ENCODE peak calls at places on chromosomes 16 and 17, in ten cellular contexts. C, N, L, W, U, M, V, H, I and B are unnamed samples.

GRCh38 chr17:50288306-50288705 is 14.0 kb downstream of the TMEM92 start:
- DNase-seq in V (no peak), U (no peak), I (no peak), H (no peak), C (no peak), N (no peak), M (no peak), L (no peak), W (no peak), B (no peak)

GRCh38 chr16:53035176-53035942 is 17.3 kb downstream of the CHD9NB start:
- DNase-seq in V (no peak), L (no peak), U (no peak), N (no peak), M (no peak), H (no peak), C (no peak), W (no peak), I (no peak), B (no peak)

GRCh38 chr17:74898376-74898946 is 5.0 kb upstream of the FADS6 start:
- DNase-seq in V (no peak), L (no peak), U (no peak), I (no peak), W (no peak), M (no peak), N (no peak), H (no peak), C (no peak), B (no peak)

GRCh38 chr16:30152517-30152916 is 29.5 kb upstream of the MAPK3 start:
- DNase-seq in W (no peak), V (no peak), L (no peak), C (no peak), M (no peak), H (no peak), N (no peak), I (no peak), U (no peak), B (no peak)

GRCh38 chr17:13921841-13922776 is 147.2 kb upstream of the COX10 start:
- DNase-seq in N (no peak), I (no peak), W (no peak), V (no peak), H (no peak), L (no peak), U (no peak), C (no peak), M (no peak), B (no peak)

GRCh38 chr17:75270966-75271232 is at the start of gene MIF4GD:
- DNase-seq in H (no peak), N (no peak), U (no peak), W (no peak), C (no peak), M (no peak), I (no peak), V (no peak), L (no peak), B (peak; percentile 38)

GRCh38 chr17:39231587-39232551 is 6.1 kb upstream of the STAC2 start:
- DNase-seq in H (peak; percentile 40), W (peak; percentile 56), I (no peak), L (peak; percentile 67), V (peak; percentile 71), C (no peak), N (peak; percentile 56), M (no peak), U (no peak), B (no peak)

GRCh38 chr17:78281249-78281865 is 49.9 kb downstream of the TMEM235 start:
- DNase-seq in C (peak; percentile 49), L (no peak), V (no peak), N (no peak), W (no peak), I (no peak), M (no peak), H (no peak), U (no peak), B (no peak)

GRCh38 chr17:75131278-75132017 is at the start of gene NT5C:
- DNase-seq in N (no peak), V (peak; percentile 80), H (peak; percentile 84), U (peak; percentile 34), W (peak; percentile 85), I (peak; percentile 82), L (peak; percentile 66), C (peak; percentile 84), M (peak; percentile 68), B (peak; percentile 65)

GRCh38 chr17:77366206-77366557 is 225.4 kb downstream of the SEC14L1 start:
- DNase-seq in L (no peak), N (no peak), V (no peak), H (no peak), U (no peak), C (no peak), M (no peak), W (no peak), I (no peak), B (no peak)

GRCh38 chr16:25264599-25264998 is 7.0 kb upstream of the ZKSCAN2 start:
- DNase-seq in H (peak; percentile 45), L (no peak), I (no peak), U (no peak), C (no peak), N (no peak), W (peak; percentile 31), M (no peak), V (no peak), B (no peak)

GRCh38 chr16:88468289-88469129 is 15.4 kb downstream of the ZFPM1 start:
- DNase-seq in L (no peak), C (no peak), H (peak; percentile 88), M (peak; percentile 76), I (peak; percentile 82), N (no peak), V (peak; percentile 48), W (peak; percentile 47), U (no peak), B (no peak)

GRCh38 chr17:60102632-60103047 is 23.9 kb upstream of the HEATR6 start:
- DNase-seq in L (peak; percentile 19), I (no peak), M (no peak), V (no peak), C (peak; percentile 61), U (no peak), W (no peak), H (peak; percentile 37), N (peak; percentile 19), B (no peak)

GRCh38 chr17:55705847-55706246 is 16.8 kb downstream of the TMEM100 start:
- DNase-seq in N (no peak), W (no peak), U (no peak), L (no peak), C (peak; percentile 74), V (no peak), M (no peak), H (no peak), I (no peak), B (no peak)

GRCh38 chr16:1687427-1688316 is 9.6 kb downstream of the JPT2 start:
- DNase-seq in M (no peak), H (peak; percentile 95), W (no peak), L (no peak), I (no peak), N (no peak), C (peak; percentile 91), U (no peak), V (no peak), B (peak; percentile 12)

GRCh38 chr16:60755907-60756306 is 1280.3 kb downstream of the CDH8 start:
- DNase-seq in C (no peak), W (no peak), M (no peak), I (no peak), V (no peak), U (no peak), N (no peak), H (no peak), L (no peak), B (no peak)

GRCh38 chr17:75785770-75786538 is 1.3 kb downstream of the UNK start:
- DNase-seq in M (no peak), V (peak; percentile 22), L (no peak), W (no peak), U (no peak), I (no peak), H (no peak), C (no peak), N (no peak), B (no peak)